ENCODE peak calls at places on chromosomes 3 and 15, in six cellular contexts. Z is IMR-90, J is trophoblast cell, L is mesenchymal stem cell, A is H9, C is H1. B is an unnamed sample.

GRCh38 chr3:159586587-159587202 is 401.9 kb upstream of the IL12A start:
- DNase-seq in Z (peak; percentile 63), J (peak; percentile 8), C (peak; percentile 68), A (peak; percentile 73), L (peak; percentile 28), B (peak; percentile 45)

GRCh38 chr15:71691700-71692417 is 118.5 kb upstream of the NR2E3 start:
- DNase-seq in Z (peak; percentile 95), L (peak; percentile 34), A (no peak), J (peak; percentile 6), C (no peak), B (no peak)

GRCh38 chr3:149604125-149604851 is 53.5 kb downstream of the WWTR1 start:
- DNase-seq in C (no peak), L (no peak), J (peak; percentile 61), A (peak; percentile 63), Z (peak; percentile 44), B (no peak)

GRCh38 chr3:113205481-113205880 is 5.9 kb upstream of the BOC start:
- DNase-seq in A (no peak), J (peak; percentile 8), Z (no peak), L (no peak), C (no peak), B (no peak)

GRCh38 chr15:73844356-73844755 is 29.0 kb upstream of the TBC1D21 start:
- DNase-seq in C (no peak), J (no peak), L (peak; percentile 42), Z (peak; percentile 44), A (peak; percentile 41), B (no peak)

GRCh38 chr15:43776101-43776717 is 557 bp downstream of the ELL3 start:
- DNase-seq in C (peak; percentile 84), Z (no peak), J (no peak), L (no peak), A (peak; percentile 73), B (peak; percentile 14)

GRCh38 chr3:186432189-186432588 is 70.2 kb upstream of the DGKG start:
- DNase-seq in J (no peak), A (no peak), C (peak; percentile 22), L (peak; percentile 28), Z (peak; percentile 11), B (no peak)

GRCh38 chr3:156938724-156939123 is 112.6 kb downstream of the LEKR1 start:
- DNase-seq in L (no peak), A (no peak), C (no peak), Z (no peak), J (no peak), B (no peak)

GRCh38 chr3:165895919-165896318 is 58.7 kb upstream of the BCHE start:
- DNase-seq in C (peak; percentile 84), A (peak; percentile 74), J (no peak), Z (no peak), L (peak; percentile 30), B (peak; percentile 54)

GRCh38 chr15:97791824-97792792 is 168.4 kb upstream of the ARRDC4 start:
- DNase-seq in A (peak; percentile 47), J (no peak), Z (no peak), L (no peak), C (peak; percentile 56), B (no peak)

GRCh38 chr15:90774731-90775521 is 57.8 kb downstream of the BLM start:
- DNase-seq in L (peak; percentile 37), A (no peak), C (no peak), Z (peak; percentile 89), J (peak; percentile 13), B (no peak)

GRCh38 chr3:196408565-196409300 is 23.5 kb downstream of the UBXN7 start:
- DNase-seq in L (no peak), A (no peak), J (no peak), C (no peak), Z (no peak), B (no peak)

GRCh38 chr3:140341817-140342403 is 336.0 kb upstream of the TRIM42 start:
- DNase-seq in Z (no peak), L (no peak), C (peak; percentile 60), A (peak; percentile 74), J (no peak), B (no peak)

GRCh38 chr3:81927811-81928210 is 166.4 kb upstream of the GBE1 start:
- DNase-seq in J (no peak), A (no peak), C (no peak), L (no peak), Z (no peak), B (no peak)

GRCh38 chr3:195755391-195755790 is 34.6 kb downstream of the MUC20 start:
- DNase-seq in C (no peak), Z (no peak), L (no peak), A (no peak), J (no peak), B (no peak)

GRCh38 chr3:154616298-154616697 is 186.3 kb upstream of the GPR149 start:
- DNase-seq in Z (no peak), C (peak; percentile 58), L (no peak), A (peak; percentile 73), J (no peak), B (no peak)

GRCh38 chr3:12479919-12480425 is 4.3 kb upstream of the TSEN2 start:
- DNase-seq in Z (peak; percentile 55), C (peak; percentile 64), J (no peak), A (peak; percentile 65), L (peak; percentile 60), B (peak; percentile 51)

GRCh38 chr15:86231864-86232801 is 152.5 kb downstream of the AGBL1 start:
- DNase-seq in A (peak; percentile 72), C (peak; percentile 66), L (peak; percentile 52), Z (no peak), J (no peak), B (peak; percentile 46)

GRCh38 chr15:90957105-90957790 is 2.6 kb downstream of the RCCD1 start:
- DNase-seq in Z (peak; percentile 39), C (peak; percentile 74), A (peak; percentile 64), L (peak; percentile 44), J (no peak), B (no peak)

GRCh38 chr3:157487339-157487738 is 15.9 kb downstream of the VEPH1 start:
- DNase-seq in Z (peak; percentile 67), J (no peak), L (no peak), C (no peak), A (no peak), B (no peak)

GRCh38 chr3:159917141-159917540 is 71.5 kb upstream of the IL12A start:
- DNase-seq in Z (no peak), A (no peak), C (no peak), J (no peak), L (no peak), B (no peak)

GRCh38 chr3:145490088-145491055 is 670.6 kb downstream of the PLOD2 start:
- DNase-seq in A (no peak), J (no peak), C (no peak), L (no peak), Z (no peak), B (no peak)

GRCh38 chr15:84797212-84797611 is 19.9 kb upstream of the ALPK3 start:
- DNase-seq in Z (peak; percentile 87), C (no peak), J (no peak), L (peak; percentile 65), A (no peak), B (no peak)

GRCh38 chr15:59170295-59170881 is 36.3 kb upstream of the LDHAL6B start:
- DNase-seq in L (peak; percentile 46), Z (no peak), C (no peak), J (no peak), A (peak; percentile 48), B (no peak)

GRCh38 chr3:41710646-41711388 is 251.1 kb downstream of the ULK4 start:
- DNase-seq in A (peak; percentile 56), L (peak; percentile 69), Z (peak; percentile 83), J (no peak), C (no peak), B (no peak)

GRCh38 chr15:31031471-31032064 is 40.1 kb upstream of the MTMR10 start:
- DNase-seq in C (no peak), L (peak; percentile 49), Z (peak; percentile 72), A (no peak), J (no peak), B (no peak)

GRCh38 chr3:197493049-197493448 is 62.7 kb downstream of the BDH1 start:
- DNase-seq in Z (no peak), C (no peak), A (no peak), J (no peak), L (no peak), B (no peak)
- H3K14ac ChIP-seq in Z (no peak overlapping the region), C (no peak overlapping the region), A (no peak overlapping the region), J (no peak overlapping the region), L (no peak overlapping the region), B (no peak overlapping the region)

DNA sequence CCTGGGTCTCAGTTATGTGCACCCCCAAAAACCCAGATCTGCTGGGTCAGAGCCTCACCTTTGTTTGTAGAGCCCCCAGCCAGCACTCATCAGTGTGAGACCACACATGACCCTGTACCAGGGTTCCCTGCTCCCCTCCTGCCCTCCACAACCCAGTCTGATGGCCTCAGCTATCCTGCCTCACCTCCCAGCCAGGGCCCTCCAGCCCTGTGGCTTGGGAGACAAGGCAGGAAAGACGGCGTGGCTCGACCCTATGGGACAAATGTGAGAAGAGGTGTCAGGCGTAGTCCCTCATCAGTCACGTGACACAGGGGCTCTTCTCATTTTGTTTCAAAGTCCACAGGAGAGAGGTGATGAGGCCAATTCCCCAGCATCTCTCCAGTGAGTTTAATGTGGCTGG is 28.3 kb upstream of the PRR23E start:
- DNase-seq in A (no peak), Z (no peak), C (no peak), L (no peak), J (no peak), B (no peak)
- H3K14ac ChIP-seq in A (no peak overlapping the region), Z (no peak overlapping the region), C (no peak overlapping the region), L (no peak overlapping the region), J (no peak overlapping the region), B (peak overlapping the region; percentile 32)

DNA sequence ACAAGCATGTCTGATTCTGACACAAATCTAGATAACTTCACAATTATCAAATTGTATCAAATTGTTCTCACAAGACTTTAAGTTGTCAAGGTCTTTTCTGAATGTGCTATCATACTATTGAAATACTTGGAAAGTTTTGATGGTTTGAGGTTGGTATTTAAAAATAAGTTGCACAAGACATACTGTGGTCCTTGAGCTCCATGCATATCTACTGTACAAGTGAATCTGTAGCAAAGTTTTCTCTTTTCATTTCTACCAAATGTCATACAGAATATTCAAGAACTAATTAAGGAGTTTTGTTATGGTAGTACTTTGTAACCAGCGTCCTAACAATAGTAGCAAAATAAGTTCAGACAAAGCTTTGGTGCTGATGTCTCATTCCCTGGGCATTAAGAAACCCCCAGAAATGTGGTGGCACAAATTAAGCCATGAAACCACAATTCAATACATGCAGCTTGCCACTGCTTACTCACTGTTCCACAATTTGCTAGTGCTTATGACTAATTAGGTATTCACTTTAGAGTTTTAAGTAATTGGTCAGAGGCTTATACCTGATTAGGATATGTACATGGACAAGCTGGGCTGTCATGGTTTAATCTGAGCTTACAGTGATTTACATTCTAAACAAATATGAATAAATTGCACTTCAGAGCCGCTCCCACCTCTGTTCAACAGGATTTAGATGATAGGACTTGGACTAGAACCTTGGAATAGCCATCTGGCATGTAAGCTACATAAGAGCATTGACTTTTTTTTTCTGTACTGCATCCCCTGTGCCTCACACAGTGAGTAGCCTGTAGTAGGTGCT is 8.8 kb downstream of the TBC1D23 start:
- DNase-seq in Z (peak; percentile 94), L (peak; percentile 93), J (peak; percentile 57), C (no peak), A (no peak), B (no peak)
- H3K14ac ChIP-seq in Z (peak overlapping the region; percentile 53), L (no peak overlapping the region), J (no peak overlapping the region), C (no peak overlapping the region), A (no peak overlapping the region), B (no peak overlapping the region)

DNA sequence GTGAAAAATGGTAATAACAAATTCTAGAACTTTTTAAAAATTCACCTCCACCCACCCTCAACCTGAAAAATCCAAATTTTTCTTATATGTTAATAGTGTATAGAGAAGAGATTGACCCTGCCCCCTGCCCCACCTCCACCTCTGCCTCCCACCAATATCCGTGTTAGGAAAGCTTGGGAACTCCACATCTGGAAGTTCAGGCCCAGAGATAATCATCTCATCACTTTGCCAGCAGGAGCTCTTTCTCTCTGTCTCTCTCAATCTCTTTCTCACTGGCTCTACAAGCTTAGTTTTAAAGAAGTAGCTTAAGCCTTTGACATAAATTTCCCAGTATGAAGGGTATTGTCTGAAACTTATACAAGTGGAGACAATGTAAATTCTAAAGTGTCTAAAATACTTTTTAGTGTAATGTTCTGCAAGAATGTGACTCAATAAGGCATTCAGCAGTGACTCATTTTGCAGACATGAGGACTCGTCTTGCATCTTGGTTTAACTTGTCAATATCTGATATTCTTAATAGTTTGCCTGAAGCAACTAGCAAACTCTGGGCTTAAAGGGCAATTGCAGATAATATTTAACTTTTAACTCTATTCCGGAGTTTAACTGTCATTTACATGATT is 299.8 kb upstream of the EPHA3 start:
- DNase-seq in Z (peak; percentile 74), C (no peak), L (peak; percentile 46), J (peak; percentile 26), A (no peak), B (no peak)
- H3K14ac ChIP-seq in Z (no peak overlapping the region), C (no peak overlapping the region), L (no peak overlapping the region), J (no peak overlapping the region), A (no peak overlapping the region), B (no peak overlapping the region)